ENCODE peak calls at places on chromosomes 5 and 9, in eight cellular contexts. L is activated CD4-positive, alpha-beta T cell treated with anti-CD3 and anti-CD28 coated beads, Interleukin-2, amount 10 ng/mL, durations not matched to agents 7 days and 5 days; H is astrocyte of the cerebellum; K is cortex of kidney; U is WTC11; I is upper lobe of left lung; G is effector CD4-positive, alpha-beta T cell; A is AG08395. B is an unnamed sample.

GRCh38 chr5:142063878-142064331 is 44.7 kb upstream of the NDFIP1 start:
- DNase-seq in A (peak; percentile 83), I (peak; percentile 34), U (peak; percentile 44), G (no peak), K (no peak), L (peak; percentile 42), H (peak; percentile 34), B (peak; percentile 99)

GRCh38 chr5:133372306-133373008 is 239.9 kb downstream of the FSTL4 start:
- DNase-seq in K (no peak), G (no peak), L (no peak), A (no peak), U (no peak), I (no peak), H (no peak), B (no peak)

GRCh38 chr5:55172051-55172899 is 702 bp downstream of the CDC20B start:
- DNase-seq in I (no peak), H (peak; percentile 72), G (peak; percentile 48), K (no peak), L (peak; percentile 79), U (peak; percentile 26), A (peak; percentile 82), B (peak; percentile 78)

GRCh38 chr5:129438322-129438721 is 21.8 kb upstream of the ADAMTS19 start:
- DNase-seq in I (no peak), U (no peak), L (no peak), K (no peak), G (no peak), H (no peak), A (no peak), B (no peak)

GRCh38 chr9:136576269-136576626 is 30.4 kb upstream of the NOTCH1 start:
- DNase-seq in H (no peak), I (peak; percentile 37), K (no peak), U (no peak), G (no peak), L (no peak), A (peak; percentile 39), B (no peak)

GRCh38 chr9:5543875-5544702 is 33.8 kb downstream of the PDCD1LG2 start:
- DNase-seq in A (no peak), I (no peak), H (no peak), U (no peak), L (no peak), K (no peak), G (no peak), B (no peak)

GRCh38 chr5:33400675-33401074 is 40.1 kb upstream of the TARS1 start:
- DNase-seq in K (no peak), U (no peak), L (no peak), A (no peak), I (no peak), G (no peak), H (no peak), B (no peak)

GRCh38 chr5:53479656-53480473 is 564 bp upstream of the FST start:
- DNase-seq in U (peak; percentile 62), K (no peak), I (peak; percentile 92), A (peak; percentile 57), L (peak; percentile 21), G (peak; percentile 8), H (no peak), B (no peak)

GRCh38 chr9:21060919-21061561 is 16.7 kb downstream of the IFNB1 start:
- DNase-seq in L (peak; percentile 37), A (peak; percentile 62), H (peak; percentile 44), G (no peak), I (no peak), K (no peak), U (no peak), B (no peak)

GRCh38 chr9:114072181-114073140 is 5.6 kb downstream of the AMBP start:
- DNase-seq in H (peak; percentile 29), U (no peak), G (no peak), K (no peak), I (no peak), A (no peak), L (no peak), B (peak; percentile 7)

GRCh38 chr5:139743001-139743771 is 52.4 kb upstream of the PSD2 start:
- DNase-seq in G (no peak), K (no peak), I (no peak), U (no peak), A (no peak), H (no peak), L (no peak), B (no peak)

GRCh38 chr5:143094087-143094511 is 309.4 kb downstream of the NR3C1 start:
- DNase-seq in U (peak; percentile 78), I (no peak), K (no peak), L (no peak), H (peak; percentile 8), G (no peak), A (no peak), B (no peak)

GRCh38 chr5:59007460-59008063 is 424.7 kb downstream of the RAB3C start:
- DNase-seq in K (no peak), G (no peak), A (peak; percentile 45), I (no peak), U (no peak), L (no peak), H (peak; percentile 18), B (peak; percentile 9)

GRCh38 chr5:172868924-172869565 is 35.0 kb downstream of the ERGIC1 start:
- DNase-seq in H (peak; percentile 79), L (no peak), A (peak; percentile 89), K (no peak), G (no peak), U (no peak), I (no peak), B (peak; percentile 67)

GRCh38 chr5:62475072-62475471 is 62.5 kb downstream of the IPO11 start:
- DNase-seq in H (peak; percentile 36), U (no peak), K (no peak), A (peak; percentile 17), L (no peak), I (no peak), G (no peak), B (no peak)

GRCh38 chr5:122774861-122775712 is at the start of gene SNX2:
- DNase-seq in A (peak; percentile 92), I (peak; percentile 99), L (peak; percentile 85), G (peak; percentile 79), U (peak; percentile 92), K (peak; percentile 54), H (peak; percentile 55), B (peak; percentile 92)

GRCh38 chr5:17192191-17192590 is 25.2 kb upstream of the BASP1 start:
- DNase-seq in A (peak; percentile 27), U (no peak), H (no peak), G (no peak), K (no peak), I (no peak), L (no peak), B (no peak)

GRCh38 chr5:145283101-145283500 is 552.0 kb downstream of the PRELID2 start:
- DNase-seq in K (no peak), G (no peak), L (no peak), H (no peak), A (no peak), I (no peak), U (no peak), B (no peak)

GRCh38 chr9:136339173-136339957 is 12.0 kb downstream of the GPSM1 start:
- DNase-seq in K (no peak), U (peak; percentile 85), L (peak; percentile 24), G (no peak), H (peak; percentile 41), A (peak; percentile 46), I (peak; percentile 96), B (peak; percentile 55)

GRCh38 chr9:90102292-90102901 is 497.6 kb downstream of the GADD45G start:
- DNase-seq in I (no peak), A (peak; percentile 90), U (peak; percentile 80), G (peak; percentile 54), K (no peak), L (peak; percentile 87), H (peak; percentile 78), B (peak; percentile 60)

GRCh38 chr5:150616024-150616470 is 24.4 kb upstream of the SYNPO start:
- DNase-seq in L (no peak), U (no peak), A (no peak), K (no peak), G (no peak), H (no peak), I (no peak), B (no peak)

GRCh38 chr9:26078706-26079105 is 400.5 kb upstream of the TUSC1 start:
- DNase-seq in I (no peak), G (no peak), U (no peak), H (no peak), L (no peak), K (no peak), A (no peak), B (no peak)

GRCh38 chr5:164175083-164175482 is 669.7 kb downstream of the MAT2B start:
- DNase-seq in I (no peak), U (no peak), G (no peak), H (peak; percentile 18), K (no peak), L (no peak), A (no peak), B (no peak)

GRCh38 chr5:131587541-131587940 is 47.5 kb downstream of the RAPGEF6 start:
- DNase-seq in A (no peak), I (no peak), L (no peak), G (no peak), U (no peak), K (no peak), H (no peak), B (no peak)

GRCh38 chr5:107783551-107783950 is 112.8 kb upstream of the EFNA5 start:
- DNase-seq in A (no peak), G (no peak), L (no peak), H (no peak), I (no peak), U (no peak), K (no peak), B (no peak)

GRCh38 chr5:126531543-126532120 is 63.4 kb downstream of the ALDH7A1 start:
- DNase-seq in H (no peak), K (no peak), I (no peak), A (peak; percentile 7), L (no peak), G (no peak), U (no peak), B (peak; percentile 75)

GRCh38 chr5:128681764-128682664 is 144.0 kb upstream of the FBN2 start:
- DNase-seq in L (no peak), H (no peak), U (peak; percentile 20), G (no peak), K (no peak), A (no peak), I (no peak), B (no peak)

GRCh38 chr5:172642511-172642910 is 1.4 kb downstream of the NEURL1B start:
- DNase-seq in K (no peak), U (no peak), A (no peak), H (no peak), I (no peak), G (no peak), L (no peak), B (no peak)

GRCh38 chr5:159449925-159450324 is 119.6 kb upstream of the IL12B start:
- DNase-seq in K (no peak), A (no peak), I (no peak), H (peak; percentile 33), U (no peak), L (no peak), G (no peak), B (no peak)

GRCh38 chr9:125600194-125600593 is 106.8 kb downstream of the MAPKAP1 start:
- DNase-seq in K (no peak), G (no peak), L (no peak), A (no peak), I (no peak), U (no peak), H (no peak), B (no peak)

GRCh38 chr5:79806741-79807140 is 117.1 kb downstream of the CMYA5 start:
- DNase-seq in U (no peak), A (peak; percentile 25), L (no peak), K (no peak), H (no peak), I (no peak), G (no peak), B (peak; percentile 70)

GRCh38 chr5:37825334-37825915 is 14.4 kb downstream of the GDNF start:
- DNase-seq in H (no peak), U (no peak), G (no peak), A (no peak), K (no peak), L (no peak), I (no peak), B (no peak)

GRCh38 chr5:135537745-135538144 is 2.0 kb upstream of the NEUROG1 start:
- DNase-seq in K (no peak), A (no peak), H (no peak), U (no peak), L (no peak), G (no peak), I (no peak), B (no peak)